ENCODE peak calls at places on chromosomes 6 and 20, in eight cellular contexts. J is upper lobe of right lung; S is Panc1; T is OCI-LY7; F is tibial artery; L is mesenchymal stem cell; P is psoas muscle; G is CD8-positive, alpha-beta memory T cell. U is an unnamed sample. For H3K36me3, the result is how much of the 10 kb centered on the place peaks cover.

GRCh38 chr6:161654209-161654608 is 380.3 kb upstream of the AGPAT4 start:
- DNase-seq in F (no peak), P (no peak), L (no peak), T (no peak), S (no peak), G (no peak), J (no peak), U (no peak)

GRCh38 chr6:53517021-53517420 is 27.9 kb downstream of the GCLC start:
- DNase-seq in G (no peak), P (no peak), L (peak), S (no peak), F (no peak), T (no peak), J (no peak), U (no peak)

GRCh38 chr6:118808794-118809668 is 84.9 kb upstream of the ASF1A start:
- DNase-seq in P (no peak), T (peak), J (no peak), S (no peak), G (peak), F (no peak), L (no peak), U (no peak)

GRCh38 chr6:5958948-5959347 is 47.8 kb downstream of the NRN1 start:
- DNase-seq in P (no peak), G (no peak), S (no peak), J (no peak), T (no peak), L (no peak), F (no peak), U (no peak)

GRCh38 chr6:4017847-4018193 is 61.1 kb downstream of the FAM217A start:
- DNase-seq in S (no peak), T (peak), L (peak), J (no peak), F (no peak), G (no peak), P (no peak), U (no peak)

GRCh38 chr6:85490516-85491248 is 40.8 kb downstream of the NT5E start:
- DNase-seq in T (no peak), S (no peak), P (no peak), G (no peak), J (no peak), L (no peak), F (no peak), U (no peak)

GRCh38 chr6:41518118-41518517 is 28.1 kb upstream of the FOXP4 start:
- DNase-seq in J (no peak), G (no peak), L (no peak), T (no peak), S (no peak), P (no peak), F (no peak), U (no peak)

GRCh38 chr20:8094415-8094818 is 37.6 kb upstream of the PLCB1 start:
- DNase-seq in T (no peak), S (no peak), J (no peak), G (no peak), P (peak), F (peak), L (peak), U (no peak)

GRCh38 chr6:108564178-108564577 is 3.5 kb downstream of the FOXO3 start:
- DNase-seq in J (no peak), P (no peak), G (no peak), F (no peak), L (peak), T (no peak), S (peak), U (no peak)

GRCh38 chr6:7911345-7911725 is 747 bp upstream of the TXNDC5 start:
- DNase-seq in T (peak), J (no peak), F (no peak), P (no peak), G (no peak), S (no peak), L (no peak), U (no peak)

GRCh38 chr6:167689751-167690150 is 137.0 kb upstream of the AFDN start:
- DNase-seq in J (no peak), T (no peak), F (no peak), G (no peak), S (no peak), P (no peak), L (no peak), U (no peak)

GRCh38 chr6:79911992-79912391 is 35.4 kb downstream of the ELOVL4 start:
- DNase-seq in J (no peak), P (no peak), G (no peak), L (no peak), T (no peak), S (no peak), F (no peak), U (no peak)

GRCh38 chr6:14706378-14706929 is 539.4 kb upstream of the JARID2 start:
- DNase-seq in S (no peak), P (peak), F (peak), J (no peak), T (no peak), L (peak), G (no peak), U (no peak)

GRCh38 chr6:112307707-112308106 is 39.4 kb upstream of the RFPL4B start:
- DNase-seq in F (no peak), L (no peak), S (no peak), J (no peak), T (peak), G (no peak), P (no peak), U (peak)

GRCh38 chr20:25539742-25540201 is 45.6 kb downstream of the NINL start:
- DNase-seq in L (no peak), S (no peak), G (no peak), P (no peak), T (no peak), F (no peak), J (no peak), U (no peak)

GRCh38 chr20:35111141-35111888 is 18.7 kb upstream of the TRPC4AP start:
- DNase-seq in J (no peak), G (no peak), S (no peak), L (peak), F (no peak), P (no peak), T (no peak), U (no peak)

GRCh38 chr6:27812805-27813626 is 99.2 kb downstream of the OR2B2 start:
- DNase-seq in S (no peak), G (no peak), T (peak), P (no peak), F (no peak), L (no peak), J (no peak), U (no peak)

GRCh38 chr6:1227935-1228753 is 83.8 kb upstream of the FOXQ1 start:
- DNase-seq in P (no peak), G (no peak), L (no peak), J (no peak), F (no peak), S (no peak), T (no peak), U (no peak)

GRCh38 chr6:14924126-14925024 is 321.5 kb upstream of the JARID2 start:
- DNase-seq in J (no peak), L (peak), T (no peak), P (peak), S (no peak), G (no peak), F (no peak), U (no peak)

GRCh38 chr6:50278663-50279062 is 228.9 kb upstream of the DEFB112 start:
- DNase-seq in G (no peak), T (no peak), F (no peak), S (no peak), P (no peak), L (peak), J (no peak), U (no peak)

GRCh38 chr6:44738652-44739141 is 351.2 kb downstream of the CDC5L start:
- DNase-seq in S (no peak), J (no peak), G (no peak), T (no peak), P (peak), L (peak), F (no peak), U (peak)

GRCh38 chr6:146868671-146869209 is 270.0 kb downstream of the ADGB start:
- DNase-seq in P (no peak), G (no peak), L (no peak), F (no peak), T (no peak), S (no peak), J (no peak), U (no peak)

GRCh38 chr6:52990342-52990741 is 4.7 kb downstream of the GSTA4 start:
- DNase-seq in L (no peak), J (no peak), T (no peak), G (no peak), F (no peak), S (no peak), P (no peak), U (no peak)

GRCh38 chr6:52403627-52404026 is 16.5 kb upstream of the EFHC1 start:
- DNase-seq in S (no peak), T (no peak), L (no peak), F (no peak), P (no peak), J (no peak), G (no peak), U (no peak)

GRCh38 chr6:150894935-150895686 is 29.6 kb downstream of the MTHFD1L start:
- DNase-seq in F (no peak), L (peak), J (no peak), G (no peak), T (no peak), P (no peak), S (no peak), U (peak)

GRCh38 chr6:155121699-155122098 is 126.6 kb downstream of the TIAM2 start:
- DNase-seq in F (no peak), T (no peak), G (no peak), S (no peak), L (no peak), P (peak), J (no peak), U (no peak)

GRCh38 chr6:110181131-110182027 is 1.2 kb downstream of the CDC40 start:
- DNase-seq in F (no peak), J (no peak), G (no peak), S (no peak), L (peak), T (peak), P (no peak), U (no peak)

GRCh38 chr20:8330785-8331699 is 199.0 kb downstream of the PLCB1 start:
- DNase-seq in S (no peak), G (no peak), L (no peak), J (no peak), T (no peak), P (no peak), F (no peak), U (no peak)

GRCh38 chr6:5403619-5404018 is 142.3 kb downstream of the FARS2 start:
- DNase-seq in L (no peak), P (no peak), S (no peak), T (no peak), G (no peak), J (no peak), F (no peak), U (no peak)

GRCh38 chr6:166581091-166581511 is 5.4 kb downstream of the RAMACL start:
- DNase-seq in F (no peak), G (no peak), L (no peak), T (no peak), J (no peak), S (no peak), P (no peak), U (no peak)

GRCh38 chr6:21931641-21932335 is 338.2 kb downstream of the SOX4 start:
- DNase-seq in L (peak), F (no peak), J (no peak), G (no peak), P (no peak), S (no peak), T (no peak), U (no peak)

DNA sequence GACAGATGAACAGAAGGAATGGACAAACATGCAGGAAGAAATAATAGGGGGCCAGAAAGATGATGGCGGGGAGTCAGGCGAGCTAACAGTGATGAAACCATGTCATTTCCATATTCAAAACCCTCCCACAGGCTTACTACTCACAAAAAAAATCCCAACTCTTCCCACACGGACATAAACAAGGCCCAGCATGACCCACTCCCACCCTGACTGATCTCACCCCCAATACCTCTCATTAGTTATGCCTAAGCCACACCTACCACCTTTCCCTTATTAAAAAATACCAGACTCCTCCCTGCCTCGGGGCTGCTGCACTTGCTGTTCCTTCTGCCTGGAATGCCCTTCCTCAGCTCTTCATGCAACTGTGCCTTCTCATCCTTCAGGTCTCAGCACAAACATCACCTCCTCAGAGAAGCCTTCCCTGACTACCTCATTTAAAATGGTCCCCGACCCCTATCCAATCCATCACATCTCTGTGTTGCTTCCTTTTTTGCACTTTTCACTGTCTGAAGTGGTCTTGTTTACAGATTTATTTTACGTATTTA is 145.8 kb downstream of the PREX1 start:
- DNase-seq in S (no peak), T (no peak), L (no peak), J (no peak), G (no peak), P (no peak), F (no peak), U (no peak)
- H3K36me3 ChIP-seq in S (under half), T (under half), L (under half), J (under half), G (under half), P (under half), F (under half), U (under half)

GRCh38 chr20:3313681-3314080 is 74.7 kb upstream of the SLC4A11 start:
- DNase-seq in J (no peak), F (no peak), T (no peak), P (no peak), L (peak), G (no peak), S (no peak), U (no peak)
- H3K36me3 ChIP-seq in J (half or more), F (half or more), T (under half), P (under half), L (half or more), G (under half), S (under half), U (under half)

DNA sequence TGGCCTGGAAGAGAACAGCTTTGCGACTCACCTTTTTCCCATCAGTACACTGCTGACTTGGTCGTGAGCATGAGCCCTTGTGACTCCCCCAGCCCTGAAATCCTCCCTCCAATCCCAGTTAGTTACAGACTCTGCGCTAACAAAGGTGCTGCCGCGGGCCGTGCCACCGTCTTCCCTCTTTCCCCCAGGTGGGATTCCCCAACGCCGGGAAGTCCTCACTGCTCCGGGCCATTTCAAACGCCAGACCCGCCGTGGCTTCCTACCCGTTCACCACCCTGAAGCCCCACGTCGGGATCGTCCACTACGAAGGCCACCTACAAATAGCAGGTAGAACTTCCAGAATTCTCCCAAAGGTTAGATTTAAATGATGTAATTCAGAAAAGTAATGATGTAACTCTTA is 16.1 kb downstream of the MTG2 start:
- DNase-seq in L (no peak), T (no peak), F (no peak), G (no peak), S (no peak), P (no peak), J (no peak), U (no peak)
- H3K36me3 ChIP-seq in L (half or more), T (half or more), F (half or more), G (under half), S (under half), P (half or more), J (half or more), U (under half)

DNA sequence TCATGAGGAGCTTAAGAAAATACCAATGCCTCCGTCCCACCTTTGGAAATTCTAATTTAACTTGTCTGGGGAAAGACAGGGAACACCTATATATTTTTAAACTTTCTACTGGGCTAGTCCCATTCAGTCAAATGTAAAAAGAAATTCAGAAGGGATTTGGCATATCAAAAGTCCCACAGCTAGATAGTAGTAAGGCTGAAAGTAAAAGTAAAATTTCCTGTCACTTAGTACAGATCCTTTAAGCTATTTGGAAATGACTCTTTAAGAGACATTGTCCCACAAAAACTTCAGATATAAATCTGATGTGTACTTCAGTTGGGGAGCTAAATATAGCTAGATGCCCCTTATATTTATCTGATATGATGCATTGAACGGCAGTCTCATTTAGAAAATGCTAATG is 860.7 kb upstream of the MAP3K7 start:
- DNase-seq in G (no peak), P (no peak), T (no peak), L (no peak), F (no peak), J (no peak), S (no peak), U (no peak)
- H3K36me3 ChIP-seq in G (under half), P (under half), T (under half), L (under half), F (under half), J (under half), S (under half), U (under half)

GRCh38 chr20:57374931-57375651 is 16.1 kb upstream of the RBM38 start:
- DNase-seq in T (peak), L (no peak), S (no peak), G (no peak), J (peak), F (peak), P (no peak), U (no peak)
- H3K36me3 ChIP-seq in T (half or more), L (half or more), S (under half), G (half or more), J (half or more), F (half or more), P (half or more), U (half or more)

GRCh38 chr20:38997622-38998021 is 35.5 kb downstream of the DHX35 start:
- DNase-seq in L (no peak), J (no peak), F (no peak), S (no peak), G (no peak), P (no peak), T (peak), U (peak)
- H3K36me3 ChIP-seq in L (half or more), J (half or more), F (half or more), S (under half), G (under half), P (half or more), T (half or more), U (under half)

GRCh38 chr20:3873507-3873906 is 15.7 kb upstream of the PANK2 start:
- DNase-seq in S (no peak), T (no peak), P (no peak), G (no peak), L (no peak), F (no peak), J (no peak), U (no peak)
- H3K36me3 ChIP-seq in S (under half), T (under half), P (half or more), G (under half), L (half or more), F (under half), J (under half), U (under half)

U was measured in GM12878.